ENCODE peak calls at places on chromosomes 11 and 22, in nine cellular contexts. T is ovary, I is fibroblast of lung, H is right lobe of liver, N is A673, S is brain microvascular endothelial cell, Z is prostate gland, J is left ventricle myocardium inferior, D is cardiac muscle cell. U is an unnamed sample.
A peak's percentile ranks its signal among the peaks of the same experiment; 100 is the strongest.

GRCh38 chr11:126440792-126441514 is 85.5 kb downstream of the ST3GAL4 start:
- DNase-seq in T (peak; percentile 89), I (peak; percentile 66), H (peak; percentile 78), N (peak; percentile 93), S (peak; percentile 61), Z (peak; percentile 59), J (peak; percentile 74), D (peak; percentile 86), U (peak; percentile 89)

GRCh38 chr11:90178751-90179150 is 44.1 kb downstream of the CHORDC1 start:
- DNase-seq in T (no peak), I (no peak), H (no peak), N (no peak), S (no peak), Z (no peak), J (no peak), D (no peak), U (no peak)

GRCh38 chr22:35380013-35380412 is 883 bp upstream of the HMOX1 start:
- DNase-seq in T (no peak), I (peak; percentile 38), H (no peak), N (no peak), S (no peak), Z (no peak), J (no peak), D (no peak), U (no peak)

GRCh38 chr11:27304514-27304913 is 58.5 kb downstream of the CCDC34 start:
- DNase-seq in T (no peak), I (no peak), H (no peak), N (no peak), S (no peak), Z (no peak), J (no peak), D (no peak), U (no peak)

GRCh38 chr22:39179401-39179827 is 26.9 kb upstream of the CBX7 start:
- DNase-seq in T (no peak), I (no peak), H (peak; percentile 31), N (no peak), S (no peak), Z (no peak), J (no peak), D (peak; percentile 27), U (no peak)

GRCh38 chr11:9874466-9874865 is 210.6 kb downstream of the SWAP70 start:
- DNase-seq in T (no peak), I (no peak), H (no peak), N (no peak), S (no peak), Z (no peak), J (no peak), D (no peak), U (no peak)

GRCh38 chr11:61671527-61671926 is 8.7 kb upstream of the DAGLA start:
- DNase-seq in T (no peak), I (no peak), H (no peak), N (no peak), S (no peak), Z (no peak), J (no peak), D (no peak), U (no peak)

GRCh38 chr11:73252577-73253191 is 19.5 kb upstream of the P2RY6 start:
- DNase-seq in T (no peak), I (no peak), H (peak; percentile 19), N (peak; percentile 44), S (no peak), Z (no peak), J (no peak), D (no peak), U (no peak)

GRCh38 chr11:83674498-83674897 is 388.3 kb upstream of the CCDC90B start:
- DNase-seq in T (no peak), I (no peak), H (no peak), N (no peak), S (no peak), Z (no peak), J (no peak), D (no peak), U (no peak)

GRCh38 chr11:72583616-72584292 is 90.5 kb downstream of the PDE2A start:
- DNase-seq in T (no peak), I (no peak), H (no peak), N (no peak), S (no peak), Z (no peak), J (no peak), D (no peak), U (no peak)

GRCh38 chr22:22895776-22896445 is 8.3 kb downstream of the IGLL5 start:
- DNase-seq in T (no peak), I (no peak), H (no peak), N (no peak), S (no peak), Z (no peak), J (no peak), D (no peak), U (no peak)

GRCh38 chr22:36381513-36382079 is 6.2 kb downstream of the MYH9 start:
- DNase-seq in T (no peak), I (no peak), H (no peak), N (no peak), S (no peak), Z (no peak), J (no peak), D (no peak), U (no peak)

GRCh38 chr22:44026630-44027511 is 2.8 kb downstream of the PARVB start:
- DNase-seq in T (no peak), I (peak; percentile 57), H (peak; percentile 71), N (peak; percentile 93), S (peak; percentile 84), Z (peak; percentile 19), J (peak; percentile 84), D (peak; percentile 62), U (peak; percentile 20)

DNA sequence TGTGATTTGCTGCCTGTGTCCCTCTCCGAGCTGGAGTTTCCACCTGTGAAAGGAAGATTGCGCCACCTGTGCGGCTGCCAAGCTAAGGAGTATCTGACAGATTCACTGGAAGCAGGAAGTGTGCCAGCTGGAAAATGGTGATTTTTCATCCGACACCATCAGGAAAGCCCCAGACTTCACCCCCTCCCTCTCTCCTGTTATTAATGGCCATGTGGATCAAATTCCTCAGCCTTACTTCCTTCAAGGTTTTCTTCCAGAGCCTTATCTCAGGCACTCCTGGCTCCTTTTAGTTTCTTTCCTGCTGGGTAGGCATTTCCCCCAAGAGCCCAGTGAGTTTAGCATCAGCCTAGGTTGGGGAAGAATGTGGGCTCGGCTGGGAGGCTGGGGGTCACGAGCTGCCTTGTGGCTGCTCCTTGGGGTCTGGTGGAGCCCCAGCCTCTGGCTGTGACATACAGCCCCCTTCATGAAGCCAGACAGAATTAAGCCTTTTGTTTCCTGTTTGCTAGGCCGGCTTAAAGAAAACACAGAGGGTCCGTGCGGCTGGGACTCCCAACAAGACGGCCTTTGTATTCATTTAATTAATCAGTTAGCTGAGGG is 37.1 kb downstream of the PKNOX2 start:
- DNase-seq in T (peak; percentile 65), I (no peak), H (peak; percentile 78), N (no peak), S (no peak), Z (peak; percentile 64), J (no peak), D (peak; percentile 46), U (no peak)
- H3K27ac ChIP-seq in T (no peak overlapping the region), I (no peak overlapping the region), H (no peak overlapping the region), N (no peak overlapping the region), S (no peak overlapping the region), Z (no peak overlapping the region), J (no peak overlapping the region), D (no peak overlapping the region), U (peak overlapping the region; percentile 61)

GRCh38 chr11:20156280-20156875 is 3.9 kb downstream of the DBX1 start:
- DNase-seq in T (no peak), I (no peak), H (no peak), N (no peak), S (no peak), Z (no peak), J (no peak), D (no peak), U (no peak)
- H3K27me3 ChIP-seq in T (no peaks in the 10 kb centered on the region), I (peaks cover 71% of the 10 kb centered on the region), H (peaks cover 13% of the 10 kb centered on the region), N (peaks cover 70% of the 10 kb centered on the region), S (peaks cover 64% of the 10 kb centered on the region), Z (peaks cover 58% of the 10 kb centered on the region), J (peaks cover 100% of the 10 kb centered on the region), D (peaks cover 92% of the 10 kb centered on the region), U (peaks cover 31% of the 10 kb centered on the region)

DNA sequence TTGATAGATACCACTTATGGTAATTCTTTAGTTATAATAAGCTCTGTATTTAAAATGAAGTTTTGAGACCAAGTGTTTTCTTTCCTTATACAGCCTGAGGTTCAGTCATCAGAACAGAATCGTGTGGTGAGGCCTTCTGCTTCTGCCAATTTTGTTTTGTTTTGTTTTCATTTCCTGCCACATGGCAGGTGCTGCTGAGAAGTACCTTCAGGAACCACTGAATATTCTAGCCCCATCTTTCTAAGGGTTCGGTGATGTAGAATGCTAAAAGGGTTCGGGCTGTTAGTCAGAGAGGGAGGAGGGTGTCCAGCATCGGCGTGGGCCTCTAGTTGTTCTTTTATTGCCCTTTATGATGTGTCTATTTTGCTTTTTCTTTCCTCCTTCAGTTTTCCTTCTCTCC is 25.8 kb downstream of the TNRC6B start:
- DNase-seq in T (no peak), I (peak; percentile 34), H (no peak), N (no peak), S (no peak), Z (no peak), J (no peak), D (no peak), U (no peak)
- H3K27ac ChIP-seq in T (no peak overlapping the region), I (no peak overlapping the region), H (no peak overlapping the region), N (no peak overlapping the region), S (no peak overlapping the region), Z (no peak overlapping the region), J (peak overlapping the region; percentile 80), D (no peak overlapping the region), U (no peak overlapping the region)

DNA sequence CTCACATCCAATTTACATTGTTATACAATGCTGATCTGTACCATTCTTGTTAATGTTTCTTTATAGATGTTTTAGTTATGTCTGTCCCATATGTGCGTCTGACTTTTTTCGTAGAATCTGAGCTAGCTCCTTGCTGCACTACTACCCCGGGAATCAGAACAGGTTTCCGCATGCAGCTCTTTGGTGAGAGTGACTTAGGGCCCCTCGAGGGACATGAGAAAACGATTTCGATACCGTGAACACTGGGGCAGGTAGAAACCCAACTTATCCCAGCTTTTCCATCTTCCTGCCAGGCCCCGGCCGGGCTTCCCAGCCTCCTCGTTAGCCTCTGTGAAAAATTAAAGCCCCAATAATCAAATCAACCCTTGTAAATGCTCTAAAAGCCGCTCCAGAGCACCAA is 23.4 kb upstream of the PKNOX2 start:
- DNase-seq in T (no peak), I (no peak), H (no peak), N (no peak), S (no peak), Z (no peak), J (no peak), D (no peak), U (no peak)
- H3K27me3 ChIP-seq in T (no peaks in the 10 kb centered on the region), I (peaks cover 2% of the 10 kb centered on the region), H (no peaks in the 10 kb centered on the region), N (no peaks in the 10 kb centered on the region), S (no peaks in the 10 kb centered on the region), Z (no peaks in the 10 kb centered on the region), J (peaks cover 64% of the 10 kb centered on the region), D (peaks cover 13% of the 10 kb centered on the region), U (no peaks in the 10 kb centered on the region)

GRCh38 chr11:91795139-91795887 is 429.3 kb upstream of the FAT3 start:
- DNase-seq in T (no peak), I (peak; percentile 61), H (no peak), N (no peak), S (no peak), Z (no peak), J (no peak), D (no peak), U (no peak)
- H3K27ac ChIP-seq in T (no peak overlapping the region), I (no peak overlapping the region), H (no peak overlapping the region), N (no peak overlapping the region), S (no peak overlapping the region), Z (no peak overlapping the region), J (no peak overlapping the region), D (no peak overlapping the region), U (no peak overlapping the region)

U was measured in dorsolateral prefrontal cortex.